ENCODE peak calls at places on chromosomes 12 and 14, in four cellular contexts. One of them, this sample, is unnamed.

GRCh38 chr14:51304956-51305355 is 64.9 kb downstream of the TMX1 start:
- DNase-seq in activated gamma-delta T cell treated with Interleukin-2 at 50 U/mL for 16 hours: no peak
- DNase-seq in NCI-H1105: no peak
- DNase-seq in iris pigment epithelial cell: peak; percentile 98
- DNase-seq in this sample: peak; percentile 98

GRCh38 chr12:57201631-57202030 is 15.0 kb upstream of the NXPH4 start:
- DNase-seq in activated gamma-delta T cell treated with Interleukin-2 at 50 U/mL for 16 hours: no peak
- DNase-seq in NCI-H1105: no peak
- DNase-seq in iris pigment epithelial cell: no peak
- DNase-seq in this sample: no peak

GRCh38 chr14:67522270-67522669 is 10.8 kb upstream of the PLEKHH1 start:
- DNase-seq in activated gamma-delta T cell treated with Interleukin-2 at 50 U/mL for 16 hours: no peak
- DNase-seq in NCI-H1105: no peak
- DNase-seq in iris pigment epithelial cell: no peak
- DNase-seq in this sample: no peak

GRCh38 chr12:47881826-47882427 is 22.9 kb downstream of the VDR start:
- DNase-seq in activated gamma-delta T cell treated with Interleukin-2 at 50 U/mL for 16 hours: no peak
- DNase-seq in NCI-H1105: no peak
- DNase-seq in iris pigment epithelial cell: peak; percentile 98
- DNase-seq in this sample: peak; percentile 99

GRCh38 chr12:44369967-44370366 is 506.1 kb downstream of the NELL2 start:
- DNase-seq in activated gamma-delta T cell treated with Interleukin-2 at 50 U/mL for 16 hours: no peak
- DNase-seq in NCI-H1105: no peak
- DNase-seq in iris pigment epithelial cell: no peak
- DNase-seq in this sample: no peak

GRCh38 chr14:78902010-78902623 is 731.9 kb downstream of the NRXN3 start:
- DNase-seq in activated gamma-delta T cell treated with Interleukin-2 at 50 U/mL for 16 hours: no peak
- DNase-seq in NCI-H1105: no peak
- DNase-seq in iris pigment epithelial cell: peak; percentile 61
- DNase-seq in this sample: peak; percentile 56

GRCh38 chr14:51750542-51750941 is 98.8 kb downstream of the FRMD6 start:
- DNase-seq in activated gamma-delta T cell treated with Interleukin-2 at 50 U/mL for 16 hours: no peak
- DNase-seq in NCI-H1105: no peak
- DNase-seq in iris pigment epithelial cell: no peak
- DNase-seq in this sample: no peak

GRCh38 chr14:104388631-104389325 is 190.8 kb upstream of the C14orf180 start:
- DNase-seq in activated gamma-delta T cell treated with Interleukin-2 at 50 U/mL for 16 hours: no peak
- DNase-seq in NCI-H1105: no peak
- DNase-seq in iris pigment epithelial cell: no peak
- DNase-seq in this sample: no peak

GRCh38 chr12:110689002-110689600 is at the start of gene HVCN1:
- DNase-seq in activated gamma-delta T cell treated with Interleukin-2 at 50 U/mL for 16 hours: peak; percentile 39
- DNase-seq in NCI-H1105: no peak
- DNase-seq in iris pigment epithelial cell: peak; percentile 5
- DNase-seq in this sample: peak; percentile 43

GRCh38 chr14:94020267-94020666 is 5.9 kb upstream of the OTUB2 start:
- DNase-seq in activated gamma-delta T cell treated with Interleukin-2 at 50 U/mL for 16 hours: no peak
- DNase-seq in NCI-H1105: no peak
- DNase-seq in iris pigment epithelial cell: no peak
- DNase-seq in this sample: no peak

GRCh38 chr14:91395998-91396660 is 21.5 kb downstream of the CCDC88C start:
- DNase-seq in activated gamma-delta T cell treated with Interleukin-2 at 50 U/mL for 16 hours: no peak
- DNase-seq in NCI-H1105: peak; percentile 69
- DNase-seq in iris pigment epithelial cell: no peak
- DNase-seq in this sample: no peak

GRCh38 chr14:99574099-99574880 is 29.7 kb downstream of the CCDC85C start:
- DNase-seq in activated gamma-delta T cell treated with Interleukin-2 at 50 U/mL for 16 hours: no peak
- DNase-seq in NCI-H1105: no peak
- DNase-seq in iris pigment epithelial cell: peak; percentile 66
- DNase-seq in this sample: peak; percentile 91

GRCh38 chr14:89201645-89202044 is 215.4 kb downstream of the FOXN3 start:
- DNase-seq in activated gamma-delta T cell treated with Interleukin-2 at 50 U/mL for 16 hours: no peak
- DNase-seq in NCI-H1105: no peak
- DNase-seq in iris pigment epithelial cell: no peak
- DNase-seq in this sample: peak; percentile 22

GRCh38 chr14:92513204-92513965 is at the start of gene RIN3:
- DNase-seq in activated gamma-delta T cell treated with Interleukin-2 at 50 U/mL for 16 hours: no peak
- DNase-seq in NCI-H1105: no peak
- DNase-seq in iris pigment epithelial cell: peak; percentile 62
- DNase-seq in this sample: peak; percentile 82

GRCh38 chr14:26444745-26445144 is 153.1 kb downstream of the NOVA1 start:
- DNase-seq in activated gamma-delta T cell treated with Interleukin-2 at 50 U/mL for 16 hours: no peak
- DNase-seq in NCI-H1105: no peak
- DNase-seq in iris pigment epithelial cell: peak; percentile 15
- DNase-seq in this sample: no peak

GRCh38 chr14:73773441-73774243 is 59.5 kb upstream of the PNMA1 start:
- DNase-seq in activated gamma-delta T cell treated with Interleukin-2 at 50 U/mL for 16 hours: no peak
- DNase-seq in NCI-H1105: no peak
- DNase-seq in iris pigment epithelial cell: no peak
- DNase-seq in this sample: no peak

GRCh38 chr14:54815531-54815930 is 87.1 kb downstream of the GCH1 start:
- DNase-seq in activated gamma-delta T cell treated with Interleukin-2 at 50 U/mL for 16 hours: no peak
- DNase-seq in NCI-H1105: no peak
- DNase-seq in iris pigment epithelial cell: no peak
- DNase-seq in this sample: no peak

GRCh38 chr14:93991212-93991611 is 5.9 kb upstream of the CCDC197 start:
- DNase-seq in activated gamma-delta T cell treated with Interleukin-2 at 50 U/mL for 16 hours: no peak
- DNase-seq in NCI-H1105: no peak
- DNase-seq in iris pigment epithelial cell: no peak
- DNase-seq in this sample: no peak

GRCh38 chr12:30748150-30748549 is 6.6 kb downstream of the CAPRIN2 start:
- DNase-seq in activated gamma-delta T cell treated with Interleukin-2 at 50 U/mL for 16 hours: no peak
- DNase-seq in NCI-H1105: no peak
- DNase-seq in iris pigment epithelial cell: peak; percentile 4
- DNase-seq in this sample: no peak

GRCh38 chr12:47799357-47799955 is 20.2 kb downstream of the HDAC7 start:
- DNase-seq in activated gamma-delta T cell treated with Interleukin-2 at 50 U/mL for 16 hours: no peak
- DNase-seq in NCI-H1105: no peak
- DNase-seq in iris pigment epithelial cell: no peak
- DNase-seq in this sample: no peak

GRCh38 chr12:27319848-27320247 is 12.8 kb upstream of the BMAL2 start:
- DNase-seq in activated gamma-delta T cell treated with Interleukin-2 at 50 U/mL for 16 hours: no peak
- DNase-seq in NCI-H1105: no peak
- DNase-seq in iris pigment epithelial cell: no peak
- DNase-seq in this sample: no peak

GRCh38 chr14:73234029-73234428 is 3.3 kb upstream of the PAPLN start:
- DNase-seq in activated gamma-delta T cell treated with Interleukin-2 at 50 U/mL for 16 hours: no peak
- DNase-seq in NCI-H1105: no peak
- DNase-seq in iris pigment epithelial cell: no peak
- DNase-seq in this sample: no peak

GRCh38 chr12:12265571-12266388 is 1.1 kb downstream of the LRP6 start:
- DNase-seq in activated gamma-delta T cell treated with Interleukin-2 at 50 U/mL for 16 hours: no peak
- DNase-seq in NCI-H1105: no peak
- DNase-seq in iris pigment epithelial cell: peak; percentile 63
- DNase-seq in this sample: peak; percentile 66

GRCh38 chr12:94327819-94328218 is 131.8 kb downstream of the CEP83 start:
- DNase-seq in activated gamma-delta T cell treated with Interleukin-2 at 50 U/mL for 16 hours: no peak
- DNase-seq in NCI-H1105: no peak
- DNase-seq in iris pigment epithelial cell: peak; percentile 65
- DNase-seq in this sample: no peak

GRCh38 chr12:3046441-3047200 is 30.6 kb upstream of the TSPAN9 start:
- DNase-seq in activated gamma-delta T cell treated with Interleukin-2 at 50 U/mL for 16 hours: no peak
- DNase-seq in NCI-H1105: no peak
- DNase-seq in iris pigment epithelial cell: no peak
- DNase-seq in this sample: peak; percentile 50